ENCODE peak calls at places on chromosomes 11 and 22, in four cellular contexts. G, K, W and O are unnamed samples.

GRCh38 chr11:75325713-75326438 is 25.6 kb downstream of the ARRB1 start:
- DNase-seq in K (peak; percentile 70), G (no peak), W (no peak), O (no peak)

GRCh38 chr22:42655693-42656092 is 6.5 kb upstream of the CYB5R3 start:
- DNase-seq in G (no peak), K (no peak), W (no peak), O (no peak)

GRCh38 chr11:695606-696381 is at the start of gene TMEM80:
- DNase-seq in K (peak; percentile 88), G (peak; percentile 73), W (peak; percentile 95), O (peak; percentile 99)

GRCh38 chr22:49887716-49888115 is 30.5 kb downstream of the ALG12 start:
- DNase-seq in K (no peak), W (no peak), G (no peak), O (no peak)

GRCh38 chr11:69650081-69650831 is 9.3 kb downstream of the CCND1 start:
- DNase-seq in W (no peak), G (no peak), K (no peak), O (no peak)

GRCh38 chr11:128291835-128292234 is 295.5 kb downstream of the ETS1 start:
- DNase-seq in G (no peak), K (no peak), W (no peak), O (no peak)

GRCh38 chr11:93902921-93903320 is 52.5 kb upstream of the VSTM5 start:
- DNase-seq in G (no peak), W (no peak), K (no peak), O (peak; percentile 75)

GRCh38 chr22:48333323-48333763 is 1494.3 kb downstream of the BRD1 start:
- DNase-seq in K (no peak), W (no peak), G (no peak), O (no peak)

GRCh38 chr22:39039306-39040126 is 1.1 kb upstream of the APOBEC3F start:
- DNase-seq in W (no peak), K (no peak), G (no peak), O (no peak)

GRCh38 chr11:46247664-46248063 is 29.8 kb upstream of the CREB3L1 start:
- DNase-seq in W (no peak), K (no peak), G (no peak), O (no peak)

GRCh38 chr11:124865902-124866851 is 945 bp downstream of the ROBO3 start:
- DNase-seq in W (no peak), G (peak; percentile 64), K (no peak), O (no peak)

GRCh38 chr11:1959786-1960185 is 12.7 kb downstream of the MRPL23 start:
- DNase-seq in W (no peak), K (no peak), G (no peak), O (no peak)

GRCh38 chr11:88644724-88645123 is 307.2 kb upstream of the CTSC start:
- DNase-seq in G (no peak), W (no peak), K (no peak), O (no peak)

GRCh38 chr22:26273011-26273675 is 103.9 kb downstream of the SEZ6L start:
- DNase-seq in K (no peak), W (peak; percentile 12), G (no peak), O (no peak)